ENCODE peak calls at places on chromosome 21, in five cellular contexts. Q is HepG2, F is mesenchymal stem cell, Y is WERI-Rb-1, T is aorta. M is an unnamed sample.
A peak's percentile ranks its signal among the peaks of the same experiment; 100 is the strongest.

GRCh38 chr21:33496345-33496744 is 4.8 kb upstream of the DNAJC28 start:
- DNase-seq in Y (no peak), F (no peak), T (no peak), Q (no peak), M (no peak)

GRCh38 chr21:17523007-17523451 is 10.2 kb downstream of the CXADR start:
- DNase-seq in T (no peak), F (no peak), Y (no peak), Q (peak; percentile 99), M (no peak)

GRCh38 chr21:32248616-32249550 is 30.0 kb downstream of the MIS18A start:
- DNase-seq in F (no peak), Y (peak; percentile 11), Q (no peak), T (no peak), M (no peak)

GRCh38 chr21:36508948-36509347 is 29.0 kb upstream of the CLDN14 start:
- DNase-seq in Y (no peak), Q (no peak), F (no peak), T (no peak), M (no peak)

GRCh38 chr21:28719731-28720130 is 272.9 kb downstream of the LTN1 start:
- DNase-seq in F (no peak), Y (no peak), Q (no peak), T (no peak), M (no peak)

GRCh38 chr21:17435565-17436543 is 77.0 kb upstream of the CXADR start:
- DNase-seq in Y (no peak), F (no peak), T (no peak), Q (no peak), M (no peak)

GRCh38 chr21:34887729-34888568 is 161.2 kb downstream of the RUNX1 start:
- DNase-seq in F (peak; percentile 98), Y (no peak), Q (peak; percentile 63), T (peak; percentile 94), M (peak; percentile 90)

GRCh38 chr21:33936221-33937038 is 20.8 kb upstream of the ATP5PO start:
- DNase-seq in T (no peak), Q (no peak), Y (no peak), F (no peak), M (no peak)

GRCh38 chr21:34319585-34319984 is 44.2 kb upstream of the KCNE2 start:
- DNase-seq in T (no peak), F (no peak), Q (no peak), Y (no peak), M (no peak)

GRCh38 chr21:35171385-35171784 is 122.3 kb upstream of the RUNX1 start:
- DNase-seq in T (no peak), Q (no peak), Y (no peak), F (no peak), M (no peak)

GRCh38 chr21:14259669-14260458 is 43.9 kb downstream of the RBM11 start:
- DNase-seq in T (no peak), Q (peak; percentile 39), F (peak; percentile 53), Y (no peak), M (no peak)

GRCh38 chr21:32475162-32475812 is 62.8 kb downstream of the EVA1C start:
- DNase-seq in Y (no peak), T (no peak), F (no peak), Q (no peak), M (no peak)

GRCh38 chr21:36854391-36854790 is 112.1 kb downstream of the HLCS start:
- DNase-seq in Q (peak; percentile 52), Y (peak; percentile 71), T (no peak), F (peak; percentile 63), M (no peak)

GRCh38 chr21:34691396-34692032 is 22.7 kb downstream of the CLIC6 start:
- DNase-seq in F (no peak), T (no peak), Q (no peak), Y (no peak), M (no peak)

GRCh38 chr21:34544032-34544496 is 32.1 kb upstream of the KCNE1 start:
- DNase-seq in F (peak; percentile 64), Y (peak; percentile 82), Q (peak; percentile 88), T (no peak), M (peak; percentile 36)

GRCh38 chr21:27761623-27762022 is 794.7 kb upstream of the ADAMTS5 start:
- DNase-seq in T (no peak), Y (no peak), Q (no peak), F (no peak), M (no peak)

GRCh38 chr21:32442566-32443318 is 30.2 kb downstream of the EVA1C start:
- DNase-seq in Y (no peak), Q (no peak), T (no peak), F (no peak), M (no peak)

GRCh38 chr21:31988492-31989285 is 115.9 kb downstream of the HUNK start:
- DNase-seq in F (peak; percentile 12), T (no peak), Q (no peak), Y (no peak), M (no peak)

GRCh38 chr21:38219049-38219628 is 37.7 kb upstream of the KCNJ15 start:
- DNase-seq in T (peak; percentile 83), F (peak; percentile 75), Y (peak; percentile 78), Q (peak; percentile 48), M (no peak)

GRCh38 chr21:35611752-35612151 is 448.6 kb downstream of the SETD4 start:
- DNase-seq in Q (no peak), Y (no peak), T (no peak), F (peak; percentile 14), M (no peak)

GRCh38 chr21:29320021-29320420 is 21.3 kb downstream of the BACH1 start:
- DNase-seq in Q (no peak), Y (no peak), T (no peak), F (no peak), M (no peak)

GRCh38 chr21:27681841-27682240 is 715.0 kb upstream of the ADAMTS5 start:
- DNase-seq in Q (no peak), T (no peak), F (peak; percentile 19), Y (no peak), M (no peak)

GRCh38 chr21:41182547-41182946 is 14.6 kb downstream of the BACE2 start:
- DNase-seq in T (no peak), F (no peak), Q (no peak), Y (no peak), M (no peak)

GRCh38 chr21:10511116-10511515 is 10.3 kb upstream of the TPTE start:
- DNase-seq in Q (no peak), F (no peak), T (no peak), Y (no peak), M (no peak)

GRCh38 chr21:17351766-17352165 is 161.1 kb upstream of the CXADR start:
- DNase-seq in Q (no peak), T (no peak), Y (no peak), F (no peak), M (no peak)

GRCh38 chr21:31753949-31754348 is 22.0 kb upstream of the SCAF4 start:
- DNase-seq in F (no peak), Q (no peak), T (no peak), Y (no peak), M (no peak)

GRCh38 chr21:31136891-31137290 is 98.6 kb upstream of the KRTAP19-8 start:
- DNase-seq in Q (no peak), F (peak; percentile 17), Y (no peak), T (no peak), M (no peak)

GRCh38 chr21:36041910-36042309 is 18.4 kb downstream of the SETD4 start:
- DNase-seq in Y (no peak), T (no peak), Q (peak; percentile 73), F (no peak), M (no peak)

GRCh38 chr21:16193758-16194606 is 464.2 kb downstream of the USP25 start:
- DNase-seq in Q (no peak), F (peak; percentile 82), T (no peak), Y (peak; percentile 16), M (peak; percentile 42)

GRCh38 chr21:31216206-31216605 is 127.9 kb downstream of the TIAM1 start:
- DNase-seq in F (peak; percentile 73), T (no peak), Q (no peak), Y (no peak), M (no peak)

GRCh38 chr21:34639250-34639649 is 24.3 kb upstream of the RCAN1 start:
- DNase-seq in F (no peak), Q (no peak), Y (no peak), T (no peak), M (no peak)

GRCh38 chr21:38306407-38306806 is 49.6 kb downstream of the KCNJ15 start:
- DNase-seq in T (no peak), Y (no peak), F (no peak), Q (no peak), M (no peak)

GRCh38 chr21:34019402-34019801 is 54.0 kb upstream of the MRPS6 start:
- DNase-seq in Q (no peak), T (no peak), F (no peak), Y (no peak), M (no peak)

GRCh38 chr21:35400233-35400939 is 351.3 kb upstream of the RUNX1 start:
- DNase-seq in Q (peak; percentile 67), T (no peak), F (peak; percentile 61), Y (no peak), M (no peak)

GRCh38 chr21:28089599-28090421 is 902.9 kb downstream of the LTN1 start:
- DNase-seq in T (no peak), Q (no peak), Y (no peak), F (no peak), M (no peak)

GRCh38 chr21:44914176-44914874 is 6.4 kb downstream of the ITGB2 start:
- DNase-seq in F (no peak), Y (no peak), T (no peak), Q (peak; percentile 41), M (peak; percentile 20)
- H3K27ac ChIP-seq in F (no peak overlapping the region), Y (no peak overlapping the region), T (no peak overlapping the region), Q (peak overlapping the region; percentile 91), M (no peak overlapping the region)

GRCh38 chr21:25952306-25952705 is 217.5 kb downstream of the GABPA start:
- DNase-seq in T (no peak), F (no peak), Q (no peak), Y (no peak), M (no peak)

GRCh38 chr21:25955646-25956045 is 214.9 kb downstream of the APP start:
- DNase-seq in Y (no peak), F (no peak), Q (no peak), T (no peak), M (no peak)

GRCh38 chr21:25949701-25950100 is 214.9 kb downstream of the GABPA start:
- DNase-seq in T (no peak), F (no peak), Y (no peak), Q (no peak), M (no peak)

GRCh38 chr21:25953659-25954058 is 216.9 kb downstream of the APP start:
- DNase-seq in T (no peak), F (no peak), Q (no peak), Y (no peak), M (no peak)

GRCh38 chr21:25953196-25953595 is 217.4 kb downstream of the APP start:
- DNase-seq in F (no peak), Y (no peak), T (no peak), Q (no peak), M (no peak)
- H3K36me3 ChIP-seq in F (peaks cover 72% of the 10 kb centered on the region), Y (peaks cover 60% of the 10 kb centered on the region), T (no peaks in the 10 kb centered on the region), Q (peaks cover 7% of the 10 kb centered on the region), M (no peaks in the 10 kb centered on the region)

GRCh38 chr21:42495765-42496119 is 282 bp downstream of the RSPH1 start:
- DNase-seq in Q (no peak), T (no peak), Y (peak; percentile 56), F (peak; percentile 57), M (no peak)
- H3K27ac ChIP-seq in Q (no peak overlapping the region), T (no peak overlapping the region), Y (no peak overlapping the region), F (no peak overlapping the region), M (no peak overlapping the region)

DNA sequence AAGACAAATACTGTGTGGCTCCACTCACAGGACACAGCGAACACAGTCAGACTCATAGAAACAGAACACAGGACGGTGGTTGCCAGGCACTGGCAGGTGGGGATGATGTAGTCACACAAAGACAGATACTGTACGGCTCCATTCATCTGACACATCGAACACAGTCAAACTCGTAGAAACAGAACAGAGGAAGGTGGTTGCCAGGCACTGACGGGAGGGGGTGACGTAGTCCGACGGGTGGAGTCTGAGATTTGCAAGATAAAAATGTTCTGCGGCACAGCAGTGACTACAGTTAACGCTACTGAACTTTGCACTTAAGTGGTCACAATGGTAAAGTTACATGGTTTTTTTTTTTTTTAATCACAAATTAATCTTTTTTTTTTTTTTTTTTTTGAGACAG is 18.7 kb downstream of the C21orf58 start:
- DNase-seq in Q (no peak), T (no peak), F (no peak), Y (no peak), M (no peak)
- H3K36me3 ChIP-seq in Q (peaks cover 17% of the 10 kb centered on the region), T (no peaks in the 10 kb centered on the region), F (peaks cover 21% of the 10 kb centered on the region), Y (peaks cover 70% of the 10 kb centered on the region), M (no peaks in the 10 kb centered on the region)